ENCODE peak calls at places on chromosomes 13 and 19, in four cellular contexts. K is ascending aorta, R is mammary epithelial cell, M is cardiac muscle cell. E is an unnamed sample.

GRCh38 chr13:79581870-79582315 is 100.9 kb downstream of the NDFIP2 start:
- DNase-seq in K (no peak), M (peak; percentile 75), R (peak; percentile 51), E (peak; percentile 81)

GRCh38 chr13:20407759-20408158 is 117.9 kb downstream of the CRYL1 start:
- DNase-seq in K (no peak), R (no peak), M (no peak), E (peak; percentile 41)

GRCh38 chr19:41376998-41377365 is 649 bp downstream of the TMEM91 start:
- DNase-seq in M (no peak), R (no peak), K (no peak), E (no peak)

GRCh38 chr19:53537126-53537522 is 821 bp upstream of the ZNF331 start:
- DNase-seq in K (no peak), M (no peak), R (no peak), E (no peak)

GRCh38 chr13:44414771-44415170 is 41.1 kb downstream of the SERP2 start:
- DNase-seq in R (no peak), M (no peak), K (no peak), E (no peak)

GRCh38 chr19:49342291-49342721 is 7.1 kb downstream of the CD37 start:
- DNase-seq in R (no peak), K (no peak), M (no peak), E (peak; percentile 26)

GRCh38 chr13:113977976-113978375 is 4.1 kb upstream of the C13orf46 start:
- DNase-seq in K (no peak), M (no peak), R (no peak), E (no peak)

GRCh38 chr13:52053460-52053859 is 29.0 kb downstream of the UTP14C start:
- DNase-seq in K (no peak), R (no peak), M (no peak), E (no peak)

GRCh38 chr13:25046985-25047660 is 48.8 kb upstream of the PABPC3 start:
- DNase-seq in R (peak; percentile 26), K (no peak), M (peak; percentile 4), E (peak; percentile 91)

GRCh38 chr19:31348416-31349159 is 648 bp downstream of the TSHZ3 start:
- DNase-seq in M (peak; percentile 43), K (no peak), R (peak; percentile 69), E (peak; percentile 70)

DNA sequence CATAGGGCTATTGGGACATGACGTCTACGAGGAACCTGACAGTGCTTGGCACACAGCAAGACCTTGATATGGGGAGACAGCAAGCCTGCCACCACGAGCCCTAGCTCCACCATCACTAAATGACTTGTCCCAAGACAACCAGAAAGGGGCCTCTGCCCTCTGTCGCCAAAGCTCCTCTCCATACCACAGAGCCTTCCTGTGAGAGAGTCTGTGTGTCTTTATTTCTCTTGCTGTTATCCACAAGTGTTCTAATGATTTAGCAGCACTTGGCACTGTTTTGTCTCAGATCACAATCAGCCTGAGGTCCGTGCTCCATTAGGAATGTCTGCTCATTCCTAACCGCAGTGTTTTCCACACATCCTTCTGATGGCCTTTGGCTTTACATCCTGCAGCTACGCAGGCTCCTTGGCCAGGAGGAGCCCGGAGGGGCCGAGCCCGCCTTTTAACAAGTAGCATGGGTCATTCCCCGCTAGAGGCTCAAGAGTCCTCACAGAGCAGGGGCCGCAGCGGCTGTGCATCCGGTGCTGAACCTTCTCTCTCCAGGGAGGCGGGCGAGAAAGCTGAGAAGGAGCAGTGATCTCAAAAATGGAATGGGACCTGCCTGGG is 61.0 kb upstream of the HMGB1 start:
- DNase-seq in R (no peak), K (no peak), M (peak; percentile 41), E (no peak)
- TF ChIP-seq CTCF in R (no peak), K (no peak), M (no peak), E (no peak)

GRCh38 chr19:50420127-50420526 is 1.4 kb downstream of the SPIB start:
- DNase-seq in R (no peak), K (no peak), M (no peak), E (no peak)

GRCh38 chr19:50425581-50425980 is 6.8 kb downstream of the SPIB start:
- DNase-seq in M (no peak), K (no peak), R (no peak), E (no peak)

GRCh38 chr19:50422397-50423278 is 3.9 kb downstream of the SPIB start:
- DNase-seq in M (no peak), K (no peak), R (no peak), E (no peak)

GRCh38 chr19:50420808-50421207 is 2.1 kb downstream of the SPIB start:
- DNase-seq in R (no peak), M (no peak), K (no peak), E (no peak)

DNA sequence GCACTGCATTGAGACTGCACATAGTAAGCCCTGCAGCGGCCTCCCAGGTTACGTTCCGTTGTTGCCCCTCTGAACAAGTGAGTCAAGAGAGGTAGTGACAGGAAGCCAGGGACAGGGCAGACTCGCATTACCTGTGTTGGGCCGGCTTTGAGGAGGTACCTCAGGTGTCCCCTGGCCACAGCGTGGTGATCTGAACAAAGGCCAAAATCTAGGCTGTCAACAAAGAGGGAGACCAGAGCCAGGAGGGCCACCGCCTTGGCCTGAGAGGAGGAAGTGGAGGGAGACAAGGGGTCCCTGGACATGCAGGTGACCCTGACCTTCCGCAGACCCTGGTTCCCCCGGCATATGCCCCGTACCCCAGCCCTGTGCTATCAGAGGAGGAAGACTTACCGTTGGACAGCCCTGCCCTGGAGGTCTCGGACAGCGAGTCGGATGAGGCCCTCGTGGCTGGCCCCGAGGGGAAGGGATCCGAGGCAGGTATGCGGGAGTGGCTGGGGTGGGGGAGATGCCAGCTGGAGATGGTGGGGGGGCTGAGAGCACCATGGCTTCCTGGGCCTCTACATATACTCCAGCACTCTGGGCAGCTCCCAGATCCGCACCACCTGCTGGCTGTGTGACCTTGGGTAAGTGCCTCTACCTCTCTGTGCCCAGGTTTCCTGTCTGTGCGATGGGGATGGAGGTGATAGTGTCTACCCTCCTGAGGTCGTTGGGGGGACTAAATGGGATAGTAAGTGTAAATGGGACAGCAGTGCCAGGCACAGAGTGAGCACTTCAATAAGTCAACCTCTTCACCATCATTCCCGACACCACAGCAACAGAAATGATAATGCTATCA is 4.8 kb downstream of the SPIB start:
- DNase-seq in M (no peak), R (no peak), K (no peak), E (no peak)
- H3K27ac ChIP-seq in M (no peak overlapping the region), R (no peak overlapping the region), K (no peak overlapping the region), E (no peak overlapping the region)

DNA sequence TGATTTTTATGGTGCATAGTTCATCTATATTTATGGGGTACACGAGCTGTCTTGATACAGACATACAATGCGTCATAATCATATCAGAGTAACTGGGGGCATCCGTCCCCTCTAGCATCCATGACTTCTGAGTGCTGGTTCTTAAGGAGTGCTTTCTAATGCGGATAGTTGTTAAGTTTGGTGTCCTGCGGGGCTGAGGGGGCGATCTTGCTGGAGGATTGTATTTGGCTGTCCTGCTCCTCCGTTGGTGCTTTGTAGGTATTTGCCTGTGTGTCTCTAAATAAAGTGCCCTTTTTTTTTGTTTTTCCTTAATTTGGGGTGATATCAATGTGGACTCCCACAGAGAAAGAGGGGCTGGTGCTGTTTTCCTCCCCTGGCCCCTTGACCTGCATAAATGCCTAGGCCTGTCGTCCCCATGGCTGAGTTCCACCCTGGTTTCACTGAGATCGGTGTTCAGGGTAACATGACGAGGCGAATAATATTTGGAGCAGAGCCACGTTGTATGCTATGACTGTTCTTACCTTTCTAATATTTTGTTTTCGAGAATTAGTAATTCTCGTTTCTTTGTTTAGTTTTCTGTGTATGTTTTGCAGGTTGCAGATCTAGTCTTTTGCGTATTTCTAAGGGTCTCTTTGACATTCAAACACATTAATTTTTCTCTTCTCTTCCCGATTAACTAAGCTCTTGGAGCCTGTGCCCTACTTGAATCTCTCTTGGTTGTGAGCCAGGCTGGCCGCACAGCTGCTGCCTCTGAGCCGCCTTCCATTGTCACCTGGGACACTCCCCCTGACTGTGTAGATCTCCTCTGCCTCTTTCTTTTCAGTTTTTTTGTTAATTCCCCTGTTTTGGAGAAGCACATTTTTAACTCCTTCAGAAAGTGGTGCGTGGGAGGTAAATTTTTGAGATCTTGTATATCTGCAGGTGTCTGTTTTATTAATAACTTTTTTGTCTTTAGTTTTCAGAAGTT is 100.3 kb downstream of the ARHGEF7 start:
- DNase-seq in K (no peak), M (no peak), R (no peak), E (peak; percentile 71)
- H3K4me1 ChIP-seq in K (peaks cover 12% of the 10 kb centered on the region), M (peaks cover 27% of the 10 kb centered on the region), R (peaks cover 7% of the 10 kb centered on the region), E (no peaks in the 10 kb centered on the region)

DNA sequence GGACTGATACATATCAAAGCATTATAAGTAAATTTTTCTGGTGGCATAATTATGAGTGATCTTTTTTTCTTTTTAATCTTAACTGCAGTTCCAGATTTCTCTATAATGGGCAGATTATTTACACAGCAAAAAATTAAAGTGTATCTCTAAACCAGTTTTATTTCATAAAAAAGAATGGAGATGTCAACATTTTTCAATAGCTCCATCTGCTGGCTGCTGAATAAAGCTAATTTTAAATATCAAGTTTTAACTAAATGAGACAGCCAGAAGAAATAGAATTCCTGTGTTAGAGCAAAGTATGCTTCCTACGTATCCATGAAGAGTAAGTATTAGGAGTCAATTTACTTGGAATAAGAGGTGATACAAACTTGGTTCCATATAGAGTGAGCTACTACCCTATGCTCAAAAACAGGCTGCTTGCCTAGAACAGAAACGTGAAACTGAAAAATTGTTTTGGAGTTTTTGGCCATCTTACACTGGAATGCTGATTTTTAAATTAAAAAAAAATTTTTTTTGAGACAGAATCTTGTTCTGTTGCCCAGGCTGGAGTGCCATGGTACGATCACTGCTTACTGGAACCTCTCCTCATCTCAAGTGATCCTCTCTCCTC is 5.0 kb upstream of the PDS5B start:
- DNase-seq in M (peak; percentile 63), R (no peak), K (no peak), E (no peak)
- TF ChIP-seq CTCF in M (peak; percentile 52), R (peak; percentile 55), K (peak; percentile 36), E (peak; percentile 74)